ENCODE peak calls at places on chromosome 18, in four cellular contexts. S is HepG2, G is GM12878, K is K562. L is an unnamed sample.

GRCh38 chr18:55753643-55754255 is 165.8 kb upstream of the TCF4 start:
- DNase-seq in G (no peak), S (no peak), K (no peak), L (peak; percentile 40)

GRCh38 chr18:10089881-10090280 is 176.1 kb downstream of the VAPA start:
- DNase-seq in S (no peak), G (no peak), K (no peak), L (no peak)

GRCh38 chr18:68270009-68270408 is 444.9 kb downstream of the TMX3 start:
- DNase-seq in S (no peak), K (no peak), G (no peak), L (no peak)

GRCh38 chr18:55384551-55385275 is 203.3 kb downstream of the TCF4 start:
- DNase-seq in S (peak; percentile 7), K (peak; percentile 34), G (no peak), L (peak; percentile 67)

GRCh38 chr18:3481696-3482210 is 31.8 kb downstream of the TGIF1 start:
- DNase-seq in G (no peak), K (peak; percentile 76), S (peak; percentile 33), L (peak; percentile 47)

GRCh38 chr18:55416791-55417190 is 171.2 kb downstream of the TCF4 start:
- DNase-seq in K (no peak), S (no peak), G (no peak), L (no peak)

GRCh38 chr18:80244167-80244566 is 3.1 kb downstream of the PARD6G start:
- DNase-seq in S (no peak), K (no peak), G (no peak), L (no peak)

GRCh38 chr18:13176847-13177246 is 41.7 kb upstream of the LDLRAD4 start:
- DNase-seq in G (no peak), K (no peak), S (no peak), L (no peak)

GRCh38 chr18:70405051-70405450 is 116.2 kb downstream of the SOCS6 start:
- DNase-seq in G (no peak), K (no peak), S (no peak), L (no peak)

GRCh38 chr18:44625367-44625766 is 55.3 kb upstream of the SETBP1 start:
- DNase-seq in G (no peak), K (no peak), S (no peak), L (no peak)

GRCh38 chr18:36934884-36935283 is 106.0 kb downstream of the KIAA1328 start:
- DNase-seq in S (no peak), G (no peak), K (no peak), L (peak; percentile 29)

GRCh38 chr18:3255611-3256165 is 6.2 kb upstream of the MYL12B start:
- DNase-seq in S (no peak), K (no peak), G (no peak), L (no peak)

GRCh38 chr18:50819027-50819726 is 639 bp downstream of the MRO start:
- DNase-seq in S (peak; percentile 56), K (peak; percentile 20), G (no peak), L (peak; percentile 4)

GRCh38 chr18:78735131-78736014 is 244.2 kb upstream of the SALL3 start:
- DNase-seq in S (no peak), G (no peak), K (no peak), L (no peak)

GRCh38 chr18:58161659-58162058 is 117.6 kb downstream of the NEDD4L start:
- DNase-seq in S (no peak), G (no peak), K (peak; percentile 65), L (no peak)

GRCh38 chr18:7452331-7452730 is 114.8 kb upstream of the PTPRM start:
- DNase-seq in G (no peak), K (peak; percentile 56), S (peak; percentile 18), L (peak; percentile 32)

GRCh38 chr18:2843161-2843560 is 3.6 kb upstream of the EMILIN2 start:
- DNase-seq in K (peak; percentile 6), S (no peak), G (no peak), L (no peak)

GRCh38 chr18:73724908-73725307 is 422.7 kb downstream of the FBXO15 start:
- DNase-seq in S (no peak), G (no peak), K (no peak), L (no peak)

GRCh38 chr18:9221661-9222060 is 85.1 kb downstream of the ANKRD12 start:
- DNase-seq in G (no peak), K (no peak), S (no peak), L (no peak)

GRCh38 chr18:51193621-51194287 is 3.7 kb downstream of the MEX3C start:
- DNase-seq in K (no peak), S (no peak), G (no peak), L (peak; percentile 33)

GRCh38 chr18:55477537-55478300 is 110.3 kb downstream of the TCF4 start:
- DNase-seq in K (no peak), S (no peak), G (peak; percentile 4), L (peak; percentile 81)

GRCh38 chr18:32424696-32425095 is 46.0 kb downstream of the GAREM1 start:
- DNase-seq in K (no peak), G (no peak), S (no peak), L (no peak)
- TF ChIP-seq POLR2AphosphoS5 in K (no peak), G (no peak), S (no peak), L (no peak)

GRCh38 chr18:419542-420175 is 80.8 kb downstream of the COLEC12 start:
- DNase-seq in K (no peak), G (no peak), S (no peak), L (no peak)

GRCh38 chr18:420661-421060 is 79.8 kb downstream of the COLEC12 start:
- DNase-seq in K (no peak), S (no peak), G (no peak), L (no peak)

GRCh38 chr18:424071-424868 is 76.2 kb downstream of the COLEC12 start:
- DNase-seq in S (no peak), K (no peak), G (no peak), L (peak; percentile 92)

GRCh38 chr18:422966-423365 is 77.5 kb downstream of the COLEC12 start:
- DNase-seq in G (no peak), K (no peak), S (no peak), L (no peak)

GRCh38 chr18:421236-422155 is 79.0 kb downstream of the COLEC12 start:
- DNase-seq in S (peak; percentile 14), K (no peak), G (no peak), L (peak; percentile 60)
- TF ChIP-seq MYC in S (no peak), K (no peak), G (no peak), L (no peak)

DNA sequence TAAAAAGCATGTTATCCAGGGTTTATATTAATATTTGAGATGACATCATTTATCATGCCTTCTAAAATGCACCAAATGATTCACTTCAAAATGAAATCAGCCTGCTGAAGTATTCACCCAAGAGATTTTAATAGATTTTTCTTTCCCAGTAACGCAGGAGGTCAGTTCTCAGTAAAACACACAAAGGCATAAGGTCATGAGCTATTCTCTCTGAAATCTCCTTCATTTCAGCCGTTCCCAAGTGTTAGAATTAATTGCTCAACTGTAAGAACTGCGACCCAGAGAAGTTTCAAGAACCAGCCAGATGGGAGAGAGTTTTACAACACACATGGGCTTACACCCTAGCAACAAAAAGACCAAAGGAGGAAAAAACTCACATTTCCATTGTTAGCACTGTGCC is 84.2 kb upstream of the PHLPP1 start:
- DNase-seq in S (no peak), G (no peak), K (no peak), L (no peak)
- H3K36me3 ChIP-seq in S (no peaks in the 10 kb centered on the region), G (no peaks in the 10 kb centered on the region), K (no peaks in the 10 kb centered on the region), L (no peaks in the 10 kb centered on the region)

DNA sequence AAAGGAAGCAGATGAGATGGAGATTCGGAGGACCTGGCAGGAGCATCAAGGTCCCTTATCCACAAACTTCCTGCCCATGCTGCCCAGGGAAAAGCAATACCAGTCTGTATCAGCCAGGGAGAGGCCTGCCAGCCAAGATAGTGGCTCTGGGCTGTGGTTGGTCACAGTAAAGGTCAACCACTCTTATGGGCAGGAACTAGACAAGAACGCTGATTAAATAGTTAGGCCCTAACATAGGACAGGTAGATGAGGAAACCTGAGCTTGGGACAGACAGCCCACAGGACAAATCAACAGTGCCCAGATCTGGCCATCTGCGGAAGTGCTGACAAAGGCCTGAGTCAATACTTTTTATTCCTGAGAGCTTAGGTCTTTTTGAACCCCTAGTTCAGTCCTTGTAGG is 10.7 kb downstream of the PSTPIP2 start:
- DNase-seq in S (no peak), K (peak; percentile 30), G (no peak), L (no peak)
- TF ChIP-seq POLR2AphosphoS5 in S (no peak), K (no peak), G (no peak), L (no peak)

GRCh38 chr18:59428018-59428417 is 69.0 kb upstream of the LMAN1 start:
- DNase-seq in G (no peak), K (no peak), S (no peak), L (no peak)
- TF ChIP-seq MYC in G (no peak), K (no peak), S (no peak), L (no peak)

GRCh38 chr18:12011962-12012549 is 30.7 kb downstream of the IMPA2 start:
- DNase-seq in K (no peak), G (no peak), S (no peak), L (no peak)
- H3K36me3 ChIP-seq in K (no peaks in the 10 kb centered on the region), G (no peaks in the 10 kb centered on the region), S (peaks cover 69% of the 10 kb centered on the region), L (no peaks in the 10 kb centered on the region)

GRCh38 chr18:60676807-60677206 is 304.2 kb upstream of the MC4R start:
- DNase-seq in K (no peak), G (no peak), S (no peak), L (no peak)
- TF ChIP-seq POLR2AphosphoS5 in K (no peak), G (no peak), S (no peak), L (no peak)

GRCh38 chr18:1619507-1619906 is 714.8 kb downstream of the ADCYAP1 start:
- DNase-seq in G (no peak), S (no peak), K (no peak), L (no peak)
- TF ChIP-seq MYC in G (no peak), S (no peak), K (no peak), L (no peak)

GRCh38 chr18:23565916-23566547 is 20.3 kb downstream of the NPC1 start:
- DNase-seq in K (no peak), S (no peak), G (no peak), L (no peak)
- H3K36me3 ChIP-seq in K (peaks cover 82% of the 10 kb centered on the region), S (peaks cover 73% of the 10 kb centered on the region), G (peaks cover 31% of the 10 kb centered on the region), L (peaks cover 13% of the 10 kb centered on the region)

L was measured in endothelial cell of umbilical vein.